ENCODE peak calls at places on chromosomes 4 and X, in ten cellular contexts. One of them, this sample, is unnamed.

GRCh38 chr4:138967313-138967712 is 48.3 kb upstream of the NOCT start:
- DNase-seq in adrenal gland: no peak
- DNase-seq in stomach: no peak
- DNase-seq in A549: peak; percentile 79
- DNase-seq in breast epithelium: no peak
- DNase-seq in heart left ventricle: no peak
- DNase-seq in sigmoid colon: no peak
- DNase-seq in vagina: no peak
- DNase-seq in Peyer's patch: no peak
- DNase-seq in lower leg skin: no peak
- DNase-seq in this sample: no peak

GRCh38 chr4:53012738-53013137 is 150.6 kb downstream of the RASL11B start:
- DNase-seq in A549: no peak
- DNase-seq in stomach: no peak
- DNase-seq in heart left ventricle: no peak
- DNase-seq in breast epithelium: no peak
- DNase-seq in sigmoid colon: no peak
- DNase-seq in Peyer's patch: no peak
- DNase-seq in adrenal gland: no peak
- DNase-seq in lower leg skin: no peak
- DNase-seq in vagina: no peak
- DNase-seq in this sample: no peak

GRCh38 chrX:153423652-153424051 is 12.4 kb downstream of the ZFP92 start:
- DNase-seq in lower leg skin: no peak
- DNase-seq in stomach: no peak
- DNase-seq in vagina: no peak
- DNase-seq in sigmoid colon: no peak
- DNase-seq in A549: no peak
- DNase-seq in breast epithelium: no peak
- DNase-seq in heart left ventricle: no peak
- DNase-seq in adrenal gland: peak; percentile 54
- DNase-seq in Peyer's patch: no peak
- DNase-seq in this sample: peak; percentile 71

GRCh38 chr4:7381221-7381889 is 53.4 kb downstream of the PSAPL1 start:
- DNase-seq in sigmoid colon: peak; percentile 50
- DNase-seq in stomach: peak; percentile 16
- DNase-seq in heart left ventricle: no peak
- DNase-seq in breast epithelium: no peak
- DNase-seq in adrenal gland: peak; percentile 26
- DNase-seq in Peyer's patch: no peak
- DNase-seq in A549: no peak
- DNase-seq in lower leg skin: no peak
- DNase-seq in vagina: no peak
- DNase-seq in this sample: no peak

GRCh38 chrX:45758738-45759397 is 558.2 kb upstream of the DIPK2B start:
- DNase-seq in stomach: no peak
- DNase-seq in vagina: no peak
- DNase-seq in A549: no peak
- DNase-seq in sigmoid colon: no peak
- DNase-seq in heart left ventricle: no peak
- DNase-seq in breast epithelium: no peak
- DNase-seq in lower leg skin: no peak
- DNase-seq in Peyer's patch: peak; percentile 59
- DNase-seq in adrenal gland: no peak
- DNase-seq in this sample: no peak

GRCh38 chrX:20352935-20353336 is 86.2 kb upstream of the RPS6KA3 start:
- DNase-seq in heart left ventricle: no peak
- DNase-seq in lower leg skin: no peak
- DNase-seq in A549: no peak
- DNase-seq in vagina: no peak
- DNase-seq in sigmoid colon: no peak
- DNase-seq in breast epithelium: no peak
- DNase-seq in adrenal gland: no peak
- DNase-seq in Peyer's patch: no peak
- DNase-seq in stomach: no peak
- DNase-seq in this sample: no peak

GRCh38 chrX:1851527-1851926 is 236.7 kb downstream of the ASMT start:
- DNase-seq in sigmoid colon: no peak
- DNase-seq in stomach: no peak
- DNase-seq in adrenal gland: no peak
- DNase-seq in lower leg skin: no peak
- DNase-seq in A549: no peak
- DNase-seq in breast epithelium: no peak
- DNase-seq in Peyer's patch: no peak
- DNase-seq in vagina: no peak
- DNase-seq in heart left ventricle: no peak
- DNase-seq in this sample: no peak

GRCh38 chrX:130539721-130540321 is 138.0 kb downstream of the RBMX2 start:
- DNase-seq in breast epithelium: no peak
- DNase-seq in A549: peak; percentile 53
- DNase-seq in adrenal gland: peak; percentile 45
- DNase-seq in stomach: peak; percentile 46
- DNase-seq in lower leg skin: peak; percentile 18
- DNase-seq in Peyer's patch: peak; percentile 22
- DNase-seq in vagina: no peak
- DNase-seq in heart left ventricle: peak; percentile 8
- DNase-seq in sigmoid colon: no peak
- DNase-seq in this sample: peak; percentile 46

GRCh38 chr4:159779716-159780115 is 676.8 kb downstream of the RAPGEF2 start:
- DNase-seq in breast epithelium: no peak
- DNase-seq in Peyer's patch: no peak
- DNase-seq in adrenal gland: no peak
- DNase-seq in heart left ventricle: no peak
- DNase-seq in stomach: no peak
- DNase-seq in vagina: no peak
- DNase-seq in A549: no peak
- DNase-seq in lower leg skin: no peak
- DNase-seq in sigmoid colon: no peak
- DNase-seq in this sample: no peak

GRCh38 chr4:8647626-8648025 is 55.1 kb downstream of the CPZ start:
- DNase-seq in breast epithelium: no peak
- DNase-seq in adrenal gland: no peak
- DNase-seq in lower leg skin: no peak
- DNase-seq in stomach: peak; percentile 17
- DNase-seq in vagina: no peak
- DNase-seq in heart left ventricle: no peak
- DNase-seq in sigmoid colon: peak; percentile 43
- DNase-seq in A549: no peak
- DNase-seq in Peyer's patch: no peak
- DNase-seq in this sample: peak; percentile 25

GRCh38 chr4:53476232-53477037 is 99.0 kb downstream of the FIP1L1 start:
- DNase-seq in breast epithelium: no peak
- DNase-seq in sigmoid colon: no peak
- DNase-seq in lower leg skin: peak; percentile 53
- DNase-seq in stomach: no peak
- DNase-seq in vagina: no peak
- DNase-seq in A549: peak; percentile 2
- DNase-seq in adrenal gland: no peak
- DNase-seq in Peyer's patch: no peak
- DNase-seq in heart left ventricle: peak; percentile 17
- DNase-seq in this sample: no peak

GRCh38 chrX:16114640-16115039 is 8.7 kb upstream of the GRPR start:
- DNase-seq in breast epithelium: no peak
- DNase-seq in sigmoid colon: no peak
- DNase-seq in vagina: no peak
- DNase-seq in adrenal gland: no peak
- DNase-seq in lower leg skin: no peak
- DNase-seq in Peyer's patch: no peak
- DNase-seq in A549: no peak
- DNase-seq in heart left ventricle: no peak
- DNase-seq in stomach: no peak
- DNase-seq in this sample: no peak

GRCh38 chr4:106594291-106594952 is 225.8 kb upstream of the GIMD1 start:
- DNase-seq in adrenal gland: no peak
- DNase-seq in sigmoid colon: no peak
- DNase-seq in stomach: no peak
- DNase-seq in breast epithelium: no peak
- DNase-seq in heart left ventricle: no peak
- DNase-seq in Peyer's patch: no peak
- DNase-seq in lower leg skin: no peak
- DNase-seq in vagina: no peak
- DNase-seq in A549: peak; percentile 2
- DNase-seq in this sample: no peak

GRCh38 chr4:101420661-101421060 is 73.3 kb upstream of the PPP3CA start:
- DNase-seq in breast epithelium: no peak
- DNase-seq in heart left ventricle: no peak
- DNase-seq in lower leg skin: no peak
- DNase-seq in stomach: no peak
- DNase-seq in sigmoid colon: no peak
- DNase-seq in adrenal gland: no peak
- DNase-seq in Peyer's patch: no peak
- DNase-seq in A549: no peak
- DNase-seq in vagina: no peak
- DNase-seq in this sample: no peak

GRCh38 chr4:57103051-57103450 is 7.1 kb downstream of the IGFBP7 start:
- DNase-seq in adrenal gland: peak; percentile 20
- DNase-seq in A549: no peak
- DNase-seq in sigmoid colon: no peak
- DNase-seq in lower leg skin: no peak
- DNase-seq in Peyer's patch: no peak
- DNase-seq in breast epithelium: no peak
- DNase-seq in stomach: no peak
- DNase-seq in heart left ventricle: peak; percentile 55
- DNase-seq in vagina: no peak
- DNase-seq in this sample: no peak
- TF ChIP-seq POLR2A in adrenal gland: no peak
- TF ChIP-seq POLR2A in A549: no peak
- TF ChIP-seq POLR2A in sigmoid colon: no peak
- TF ChIP-seq POLR2A in lower leg skin: no peak
- TF ChIP-seq POLR2A in Peyer's patch: no peak
- TF ChIP-seq POLR2A in breast epithelium: no peak
- TF ChIP-seq POLR2A in stomach: no peak
- TF ChIP-seq POLR2A in heart left ventricle: no peak
- TF ChIP-seq POLR2A in vagina: no peak
- TF ChIP-seq POLR2A in this sample: no peak

GRCh38 chr4:155853189-155853588 is 12.9 kb downstream of the ASIC5 start:
- DNase-seq in stomach: no peak
- DNase-seq in vagina: no peak
- DNase-seq in adrenal gland: no peak
- DNase-seq in heart left ventricle: no peak
- DNase-seq in A549: no peak
- DNase-seq in Peyer's patch: no peak
- DNase-seq in sigmoid colon: no peak
- DNase-seq in breast epithelium: no peak
- DNase-seq in lower leg skin: no peak
- DNase-seq in this sample: no peak
- H3K4me3 ChIP-seq in stomach: no peak overlapping the region
- H3K4me3 ChIP-seq in vagina: no peak overlapping the region
- H3K4me3 ChIP-seq in adrenal gland: no peak overlapping the region
- H3K4me3 ChIP-seq in heart left ventricle: no peak overlapping the region
- H3K4me3 ChIP-seq in A549: no peak overlapping the region
- H3K4me3 ChIP-seq in Peyer's patch: no peak overlapping the region
- H3K4me3 ChIP-seq in sigmoid colon: no peak overlapping the region
- H3K4me3 ChIP-seq in breast epithelium: no peak overlapping the region
- H3K4me3 ChIP-seq in lower leg skin: no peak overlapping the region
- H3K4me3 ChIP-seq in this sample: no peak overlapping the region

DNA sequence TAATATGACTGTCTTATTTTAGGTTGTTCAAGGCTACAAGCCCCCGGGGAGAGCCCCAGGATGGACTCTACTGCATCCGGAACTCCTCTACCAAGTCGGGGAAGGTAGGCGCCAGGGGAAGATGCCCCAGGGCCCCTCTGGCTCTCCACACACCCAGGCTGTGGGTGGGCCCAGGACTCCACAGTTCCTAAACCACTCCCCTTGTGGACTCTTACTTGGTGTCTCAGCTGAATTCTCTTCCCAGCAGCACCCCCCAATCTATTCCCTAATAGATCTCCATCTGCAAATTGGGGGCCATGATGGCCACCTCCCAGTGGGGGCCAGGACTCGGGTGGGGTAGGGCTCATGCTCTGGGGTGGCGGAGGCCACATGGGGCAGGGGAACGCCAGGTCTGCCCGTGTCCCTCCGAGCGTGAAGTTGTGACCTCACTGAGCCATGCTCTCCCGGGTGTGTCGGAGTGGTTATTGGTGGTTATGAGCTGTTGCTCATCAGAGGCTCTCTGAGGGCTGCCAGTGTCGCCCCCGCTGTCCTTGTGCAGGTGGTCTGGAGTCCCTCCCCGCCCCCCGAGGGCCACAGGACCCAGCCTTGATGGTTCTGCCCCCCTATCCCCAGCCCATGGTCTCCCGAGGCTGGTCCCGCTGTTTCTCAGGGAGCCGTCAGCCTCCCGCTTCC is 11.2 kb upstream of the ADD1 start:
- DNase-seq in adrenal gland: peak; percentile 10
- DNase-seq in breast epithelium: no peak
- DNase-seq in A549: no peak
- DNase-seq in Peyer's patch: peak; percentile 74
- DNase-seq in heart left ventricle: no peak
- DNase-seq in stomach: no peak
- DNase-seq in vagina: no peak
- DNase-seq in lower leg skin: no peak
- DNase-seq in sigmoid colon: peak; percentile 62
- DNase-seq in this sample: no peak
- TF ChIP-seq POLR2A in adrenal gland: no peak
- TF ChIP-seq POLR2A in breast epithelium: no peak
- TF ChIP-seq POLR2A in A549: no peak
- TF ChIP-seq POLR2A in Peyer's patch: no peak
- TF ChIP-seq POLR2A in heart left ventricle: no peak
- TF ChIP-seq POLR2A in stomach: no peak
- TF ChIP-seq POLR2A in vagina: no peak
- TF ChIP-seq POLR2A in lower leg skin: no peak
- TF ChIP-seq POLR2A in sigmoid colon: no peak
- TF ChIP-seq POLR2A in this sample: no peak

GRCh38 chr4:3482707-3483106 is 19.6 kb downstream of the DOK7 start:
- DNase-seq in A549: no peak
- DNase-seq in breast epithelium: no peak
- DNase-seq in vagina: no peak
- DNase-seq in sigmoid colon: no peak
- DNase-seq in Peyer's patch: no peak
- DNase-seq in lower leg skin: no peak
- DNase-seq in stomach: no peak
- DNase-seq in adrenal gland: no peak
- DNase-seq in heart left ventricle: no peak
- DNase-seq in this sample: no peak

GRCh38 chr4:3484057-3484973 is 21.2 kb downstream of the DOK7 start:
- DNase-seq in adrenal gland: no peak
- DNase-seq in lower leg skin: no peak
- DNase-seq in heart left ventricle: peak; percentile 77
- DNase-seq in A549: peak; percentile 60
- DNase-seq in vagina: no peak
- DNase-seq in sigmoid colon: no peak
- DNase-seq in stomach: peak; percentile 81
- DNase-seq in breast epithelium: peak; percentile 88
- DNase-seq in Peyer's patch: peak; percentile 79
- DNase-seq in this sample: no peak

GRCh38 chr4:3481783-3482397 is 18.8 kb downstream of the DOK7 start:
- DNase-seq in adrenal gland: no peak
- DNase-seq in breast epithelium: no peak
- DNase-seq in heart left ventricle: no peak
- DNase-seq in Peyer's patch: no peak
- DNase-seq in vagina: no peak
- DNase-seq in sigmoid colon: no peak
- DNase-seq in stomach: peak; percentile 66
- DNase-seq in lower leg skin: no peak
- DNase-seq in A549: no peak
- DNase-seq in this sample: no peak

GRCh38 chr4:3485011-3485881 is 22.1 kb downstream of the DOK7 start:
- DNase-seq in A549: no peak
- DNase-seq in lower leg skin: no peak
- DNase-seq in heart left ventricle: no peak
- DNase-seq in adrenal gland: no peak
- DNase-seq in Peyer's patch: peak; percentile 85
- DNase-seq in vagina: no peak
- DNase-seq in sigmoid colon: no peak
- DNase-seq in stomach: no peak
- DNase-seq in breast epithelium: no peak
- DNase-seq in this sample: no peak

GRCh38 chr4:3483471-3483921 is 20.4 kb downstream of the DOK7 start:
- DNase-seq in stomach: no peak
- DNase-seq in heart left ventricle: peak; percentile 82
- DNase-seq in sigmoid colon: no peak
- DNase-seq in A549: no peak
- DNase-seq in lower leg skin: no peak
- DNase-seq in adrenal gland: no peak
- DNase-seq in vagina: no peak
- DNase-seq in Peyer's patch: no peak
- DNase-seq in breast epithelium: peak; percentile 61
- DNase-seq in this sample: no peak
- H3K4me3 ChIP-seq in stomach: no peak overlapping the region
- H3K4me3 ChIP-seq in heart left ventricle: no peak overlapping the region
- H3K4me3 ChIP-seq in sigmoid colon: no peak overlapping the region
- H3K4me3 ChIP-seq in A549: no peak overlapping the region
- H3K4me3 ChIP-seq in lower leg skin: no peak overlapping the region
- H3K4me3 ChIP-seq in adrenal gland: no peak overlapping the region
- H3K4me3 ChIP-seq in vagina: no peak overlapping the region
- H3K4me3 ChIP-seq in Peyer's patch: no peak overlapping the region
- H3K4me3 ChIP-seq in breast epithelium: no peak overlapping the region
- H3K4me3 ChIP-seq in this sample: no peak overlapping the region